ENCODE peak calls at places on chromosomes 5 and 9, in nine cellular contexts. M is stomach, I is suprapubic skin, W is tibial nerve, O is K562, F is upper lobe of left lung, C is transverse colon, P is ovary, D is H1. Z is an unnamed sample.
A peak's percentile ranks its signal among the peaks of the same experiment; 100 is the strongest.

GRCh38 chr5:15752886-15753285 is 252.9 kb downstream of the FBXL7 start:
- DNase-seq in F (no peak), D (no peak), M (no peak), O (no peak), C (no peak), I (no peak), P (peak; percentile 78), W (no peak), Z (no peak)

GRCh38 chr5:96037128-96037527 is 75.5 kb upstream of the ELL2 start:
- DNase-seq in I (no peak), O (no peak), C (no peak), F (no peak), P (no peak), M (no peak), D (no peak), W (no peak), Z (no peak)

GRCh38 chr9:27086818-27087680 is 22.0 kb upstream of the TEK start:
- DNase-seq in C (no peak), P (no peak), W (no peak), O (no peak), D (no peak), F (no peak), M (no peak), I (no peak), Z (no peak)

GRCh38 chr5:141558150-141558549 is 60.6 kb downstream of the DIAPH1 start:
- DNase-seq in O (no peak), F (no peak), W (no peak), I (no peak), M (no peak), P (no peak), D (no peak), C (no peak), Z (no peak)

GRCh38 chr9:16458696-16459420 is 411.6 kb downstream of the BNC2 start:
- DNase-seq in F (no peak), W (no peak), O (no peak), I (no peak), M (no peak), D (no peak), C (no peak), P (no peak), Z (no peak)

GRCh38 chr5:133054697-133055471 is 3.1 kb downstream of the HSPA4 start:
- DNase-seq in C (no peak), P (no peak), O (no peak), F (no peak), I (no peak), M (no peak), W (no peak), D (no peak), Z (no peak)

GRCh38 chr9:114884787-114885452 is 45.5 kb downstream of the TNFSF8 start:
- DNase-seq in O (no peak), F (peak; percentile 83), P (no peak), D (no peak), C (peak; percentile 80), I (no peak), M (peak; percentile 88), W (no peak), Z (peak; percentile 92)

GRCh38 chr9:113519401-113520108 is 56.0 kb downstream of the RGS3 start:
- DNase-seq in O (no peak), I (no peak), W (no peak), F (no peak), M (no peak), D (no peak), P (no peak), C (peak; percentile 54), Z (peak; percentile 93)

GRCh38 chr5:179585903-179586511 is 35.7 kb downstream of the RUFY1 start:
- DNase-seq in W (no peak), D (no peak), P (no peak), F (peak; percentile 30), C (no peak), O (no peak), I (peak; percentile 36), M (no peak), Z (no peak)

GRCh38 chr9:13791816-13792215 is 512.3 kb upstream of the MPDZ start:
- DNase-seq in F (no peak), M (no peak), C (peak; percentile 59), D (no peak), I (no peak), P (no peak), W (no peak), O (no peak), Z (no peak)

GRCh38 chr5:169716287-169716686 is 79.2 kb downstream of the DOCK2 start:
- DNase-seq in F (no peak), O (no peak), C (no peak), D (no peak), I (no peak), P (no peak), M (no peak), W (no peak), Z (no peak)

GRCh38 chr5:175893466-175893865 is 22.1 kb downstream of the CPLX2 start:
- DNase-seq in W (no peak), C (no peak), M (no peak), P (no peak), O (no peak), D (no peak), I (no peak), F (no peak), Z (no peak)

GRCh38 chr5:150946351-150946905 is 41.6 kb upstream of the ZNF300 start:
- DNase-seq in D (no peak), F (peak; percentile 28), O (peak; percentile 80), M (peak; percentile 54), P (peak; percentile 92), C (peak; percentile 53), I (peak; percentile 81), W (peak; percentile 73), Z (no peak)

GRCh38 chr5:116865651-116866050 is 291.0 kb upstream of the SEMA6A start:
- DNase-seq in M (no peak), D (no peak), I (no peak), O (no peak), P (no peak), C (no peak), W (no peak), F (no peak), Z (no peak)

GRCh38 chr5:5572010-5572982 is 149.8 kb downstream of the ICE1 start:
- DNase-seq in M (no peak), P (no peak), O (peak; percentile 46), I (no peak), C (peak; percentile 13), F (no peak), W (peak; percentile 15), D (no peak), Z (no peak)

GRCh38 chr9:70601000-70601929 is 186.8 kb upstream of the KLF9 start:
- DNase-seq in W (peak; percentile 91), I (peak; percentile 94), M (peak; percentile 84), P (peak; percentile 96), C (peak; percentile 89), D (no peak), F (peak; percentile 90), O (no peak), Z (no peak)

GRCh38 chr5:132376694-132377641 is 7.5 kb downstream of the SLC22A5 start:
- DNase-seq in W (no peak), M (no peak), I (no peak), P (no peak), D (no peak), F (no peak), C (no peak), O (no peak), Z (no peak)

GRCh38 chr5:174338204-174339010 is 292.9 kb downstream of the NSG2 start:
- DNase-seq in C (no peak), I (no peak), F (no peak), P (no peak), M (no peak), W (no peak), O (no peak), D (no peak), Z (no peak)
- H3K4me3 ChIP-seq in C (no peak overlapping the region), I (no peak overlapping the region), F (no peak overlapping the region), P (no peak overlapping the region), M (no peak overlapping the region), W (no peak overlapping the region), O (no peak overlapping the region), D (no peak overlapping the region), Z (no peak overlapping the region)

DNA sequence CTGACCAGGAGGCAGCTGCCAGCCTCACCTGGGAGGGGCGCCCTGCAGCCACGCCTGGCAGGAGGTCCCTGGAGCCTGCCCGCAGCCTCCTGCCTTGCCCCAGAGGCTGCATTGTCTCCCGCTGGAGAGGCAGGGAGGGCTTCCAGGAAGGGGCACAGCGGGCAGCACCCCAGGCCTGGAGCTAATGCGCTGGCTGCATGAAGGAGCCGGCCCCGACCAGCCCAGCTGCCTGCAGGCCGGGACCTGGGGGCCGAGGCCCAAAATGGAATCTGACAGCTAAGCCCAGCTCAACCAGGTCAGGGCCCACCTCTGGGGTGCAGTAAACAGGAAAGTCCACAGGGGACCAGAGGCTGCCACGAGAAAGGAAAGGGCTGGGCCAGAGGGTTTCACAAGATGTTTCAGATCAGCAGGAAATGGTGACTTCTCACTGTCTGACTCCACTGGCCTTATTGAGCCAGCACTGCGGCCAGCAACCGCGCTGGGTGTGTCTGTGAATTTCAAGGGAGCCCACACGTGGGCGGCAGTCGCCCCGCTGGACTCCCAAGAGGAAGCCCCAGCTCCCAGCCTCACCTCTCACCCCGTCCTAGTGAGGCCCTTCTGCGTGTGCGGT is 18.6 kb upstream of the NOTCH1 start:
- DNase-seq in D (no peak), W (peak; percentile 73), M (peak; percentile 40), P (no peak), C (no peak), F (peak; percentile 91), O (peak; percentile 32), I (peak; percentile 87), Z (no peak)
- TF ChIP-seq EP300 in D (no peak), W (peak; percentile 65), M (no peak), P (no peak), C (no peak), F (no peak), O (no peak), I (no peak), Z (no peak)

DNA sequence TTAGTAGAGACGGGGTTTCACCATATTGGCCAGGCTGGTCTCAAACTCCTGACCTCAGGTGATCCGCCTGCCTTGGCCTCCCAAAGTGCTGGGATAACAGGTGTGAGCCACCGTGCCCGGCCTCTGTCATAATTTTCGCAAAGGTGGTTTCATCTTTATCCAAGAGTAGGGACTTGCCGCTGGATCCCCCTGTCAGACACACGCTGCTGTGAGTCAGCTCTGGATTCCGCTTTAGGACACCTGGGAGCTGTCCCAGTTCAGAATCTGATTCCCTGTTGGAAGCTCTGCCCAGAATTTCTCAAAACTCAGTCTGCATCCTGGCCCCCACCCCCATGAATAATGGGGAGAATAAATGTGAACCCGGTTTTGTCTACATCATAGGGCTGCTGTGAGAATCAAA is 17.9 kb upstream of the GRHPR start:
- DNase-seq in C (no peak), P (no peak), F (no peak), O (no peak), I (no peak), M (no peak), W (no peak), D (no peak), Z (no peak)
- H3K4me3 ChIP-seq in C (no peak overlapping the region), P (no peak overlapping the region), F (no peak overlapping the region), O (no peak overlapping the region), I (no peak overlapping the region), M (no peak overlapping the region), W (no peak overlapping the region), D (no peak overlapping the region), Z (no peak overlapping the region)

GRCh38 chr5:36138900-36139683 is 12.6 kb downstream of the LMBRD2 start:
- DNase-seq in F (no peak), W (no peak), I (no peak), M (no peak), C (no peak), P (no peak), O (no peak), D (no peak), Z (no peak)

GRCh38 chr5:36135994-36136393 is 15.7 kb downstream of the LMBRD2 start:
- DNase-seq in M (no peak), O (no peak), D (no peak), P (no peak), W (no peak), F (no peak), I (no peak), C (no peak), Z (no peak)

GRCh38 chr5:36136581-36136980 is 15.1 kb downstream of the LMBRD2 start:
- DNase-seq in C (no peak), I (no peak), D (no peak), F (no peak), P (no peak), W (no peak), O (no peak), M (no peak), Z (no peak)
- TF ChIP-seq EP300 in C (no peak), I (no peak), D (no peak), F (no peak), P (no peak), W (no peak), O (no peak), M (no peak), Z (no peak)